ENCODE peak calls at places on chromosomes 7 and 10, in four cellular contexts. One of them, this sample, is unnamed.

GRCh38 chr10:48461623-48462481 is 143.0 kb downstream of the ARHGAP22 start:
- DNase-seq in psoas muscle: no peak
- DNase-seq in fibroblast of villous mesenchyme: no peak
- DNase-seq in breast epithelium: peak
- DNase-seq in this sample: peak

GRCh38 chr10:73079779-73080178 is 16.9 kb downstream of the P4HA1 start:
- DNase-seq in psoas muscle: no peak
- DNase-seq in fibroblast of villous mesenchyme: no peak
- DNase-seq in breast epithelium: no peak
- DNase-seq in this sample: no peak

GRCh38 chr10:12337407-12337806 is 11.9 kb upstream of the CAMK1D start:
- DNase-seq in psoas muscle: no peak
- DNase-seq in fibroblast of villous mesenchyme: no peak
- DNase-seq in breast epithelium: no peak
- DNase-seq in this sample: no peak

GRCh38 chr7:139886899-139887298 is 57.8 kb downstream of the TBXAS1 start:
- DNase-seq in psoas muscle: no peak
- DNase-seq in fibroblast of villous mesenchyme: no peak
- DNase-seq in breast epithelium: no peak
- DNase-seq in this sample: no peak

GRCh38 chr10:44383749-44384600 is 922 bp downstream of the CXCL12 start:
- DNase-seq in psoas muscle: peak
- DNase-seq in fibroblast of villous mesenchyme: peak
- DNase-seq in breast epithelium: no peak
- DNase-seq in this sample: no peak

GRCh38 chr7:55400191-55400590 is 35.1 kb downstream of the LANCL2 start:
- DNase-seq in psoas muscle: no peak
- DNase-seq in fibroblast of villous mesenchyme: peak
- DNase-seq in breast epithelium: no peak
- DNase-seq in this sample: no peak

GRCh38 chr10:4240641-4241197 is 455.7 kb upstream of the KLF6 start:
- DNase-seq in psoas muscle: no peak
- DNase-seq in fibroblast of villous mesenchyme: peak
- DNase-seq in breast epithelium: no peak
- DNase-seq in this sample: no peak

GRCh38 chr7:77467453-77467852 is 51.3 kb upstream of the GSAP start:
- DNase-seq in psoas muscle: peak
- DNase-seq in fibroblast of villous mesenchyme: peak
- DNase-seq in breast epithelium: no peak
- DNase-seq in this sample: no peak

GRCh38 chr7:91692800-91693199 is 187.7 kb downstream of the MTERF1 start:
- DNase-seq in psoas muscle: no peak
- DNase-seq in fibroblast of villous mesenchyme: peak
- DNase-seq in breast epithelium: no peak
- DNase-seq in this sample: no peak

GRCh38 chr10:128536259-128536658 is 410.0 kb upstream of the MKI67 start:
- DNase-seq in psoas muscle: no peak
- DNase-seq in fibroblast of villous mesenchyme: no peak
- DNase-seq in breast epithelium: no peak
- DNase-seq in this sample: no peak

GRCh38 chr10:101560293-101561067 is 27.6 kb downstream of the POLL start:
- DNase-seq in psoas muscle: no peak
- DNase-seq in fibroblast of villous mesenchyme: no peak
- DNase-seq in breast epithelium: no peak
- DNase-seq in this sample: no peak

GRCh38 chr7:37362802-37363201 is 85.9 kb downstream of the ELMO1 start:
- DNase-seq in psoas muscle: no peak
- DNase-seq in fibroblast of villous mesenchyme: no peak
- DNase-seq in breast epithelium: no peak
- DNase-seq in this sample: no peak

GRCh38 chr7:66267249-66267648 is 62.1 kb downstream of the TPST1 start:
- DNase-seq in psoas muscle: no peak
- DNase-seq in fibroblast of villous mesenchyme: peak
- DNase-seq in breast epithelium: peak
- DNase-seq in this sample: no peak

GRCh38 chr10:114519756-114520288 is 115.5 kb upstream of the AFAP1L2 start:
- DNase-seq in psoas muscle: no peak
- DNase-seq in fibroblast of villous mesenchyme: no peak
- DNase-seq in breast epithelium: no peak
- DNase-seq in this sample: no peak

GRCh38 chr7:19009241-19009935 is 108.0 kb downstream of the TWIST1 start:
- DNase-seq in psoas muscle: no peak
- DNase-seq in fibroblast of villous mesenchyme: no peak
- DNase-seq in breast epithelium: no peak
- DNase-seq in this sample: no peak

GRCh38 chr7:87935373-87935706 is 1.3 kb downstream of the ADAM22 start:
- DNase-seq in psoas muscle: no peak
- DNase-seq in fibroblast of villous mesenchyme: no peak
- DNase-seq in breast epithelium: no peak
- DNase-seq in this sample: no peak

GRCh38 chr7:47183896-47184629 is 397.8 kb downstream of the TNS3 start:
- DNase-seq in psoas muscle: no peak
- DNase-seq in fibroblast of villous mesenchyme: no peak
- DNase-seq in breast epithelium: no peak
- DNase-seq in this sample: no peak

GRCh38 chr7:52842192-52842900 is 193.1 kb upstream of the POM121L12 start:
- DNase-seq in psoas muscle: no peak
- DNase-seq in fibroblast of villous mesenchyme: no peak
- DNase-seq in breast epithelium: no peak
- DNase-seq in this sample: no peak

GRCh38 chr10:93849605-93850004 is 44.2 kb upstream of the SLC35G1 start:
- DNase-seq in psoas muscle: no peak
- DNase-seq in fibroblast of villous mesenchyme: no peak
- DNase-seq in breast epithelium: no peak
- DNase-seq in this sample: no peak

GRCh38 chr10:101941871-101942270 is 98.3 kb upstream of the KCNIP2 start:
- DNase-seq in psoas muscle: no peak
- DNase-seq in fibroblast of villous mesenchyme: peak
- DNase-seq in breast epithelium: no peak
- DNase-seq in this sample: no peak

GRCh38 chr7:131226116-131226562 is 101.5 kb upstream of the MKLN1 start:
- DNase-seq in psoas muscle: no peak
- DNase-seq in fibroblast of villous mesenchyme: peak
- DNase-seq in breast epithelium: no peak
- DNase-seq in this sample: no peak

GRCh38 chr10:31322647-31323046 is 3.6 kb downstream of the ZEB1 start:
- DNase-seq in psoas muscle: no peak
- DNase-seq in fibroblast of villous mesenchyme: no peak
- DNase-seq in breast epithelium: no peak
- DNase-seq in this sample: no peak

GRCh38 chr10:122237326-122237725 is 33.8 kb upstream of the BTBD16 start:
- DNase-seq in psoas muscle: no peak
- DNase-seq in fibroblast of villous mesenchyme: no peak
- DNase-seq in breast epithelium: no peak
- DNase-seq in this sample: no peak

GRCh38 chr7:22477876-22478450 is 22.0 kb downstream of the STEAP1B start:
- DNase-seq in psoas muscle: no peak
- DNase-seq in fibroblast of villous mesenchyme: no peak
- DNase-seq in breast epithelium: no peak
- DNase-seq in this sample: no peak

GRCh38 chr7:100908512-100908911 is 12.8 kb upstream of the ACHE start:
- DNase-seq in psoas muscle: no peak
- DNase-seq in fibroblast of villous mesenchyme: no peak
- DNase-seq in breast epithelium: no peak
- DNase-seq in this sample: no peak

GRCh38 chr10:16712883-16713282 is 104.3 kb downstream of the RSU1 start:
- DNase-seq in psoas muscle: no peak
- DNase-seq in fibroblast of villous mesenchyme: no peak
- DNase-seq in breast epithelium: no peak
- DNase-seq in this sample: no peak

GRCh38 chr10:103281753-103282152 is 4.8 kb downstream of the INA start:
- DNase-seq in psoas muscle: no peak
- DNase-seq in fibroblast of villous mesenchyme: peak
- DNase-seq in breast epithelium: no peak
- DNase-seq in this sample: no peak

GRCh38 chr7:18698258-18698734 is 202.7 kb downstream of the HDAC9 start:
- DNase-seq in psoas muscle: no peak
- DNase-seq in fibroblast of villous mesenchyme: no peak
- DNase-seq in breast epithelium: no peak
- DNase-seq in this sample: no peak

GRCh38 chr10:30437039-30437781 is 3.2 kb downstream of the MAP3K8 start:
- DNase-seq in psoas muscle: no peak
- DNase-seq in fibroblast of villous mesenchyme: peak
- DNase-seq in breast epithelium: no peak
- DNase-seq in this sample: no peak

GRCh38 chr10:132916956-132917666 is 25.3 kb downstream of the CFAP46 start:
- DNase-seq in psoas muscle: no peak
- DNase-seq in fibroblast of villous mesenchyme: no peak
- DNase-seq in breast epithelium: no peak
- DNase-seq in this sample: no peak

GRCh38 chr10:31782701-31783100 is 145.9 kb downstream of the ARHGAP12 start:
- DNase-seq in psoas muscle: no peak
- DNase-seq in fibroblast of villous mesenchyme: no peak
- DNase-seq in breast epithelium: no peak
- DNase-seq in this sample: no peak

GRCh38 chr7:142329062-142329788 is 71.4 kb upstream of the PRSS58 start:
- DNase-seq in psoas muscle: no peak
- DNase-seq in fibroblast of villous mesenchyme: no peak
- DNase-seq in breast epithelium: no peak
- DNase-seq in this sample: no peak

GRCh38 chr7:48876087-48876486 is 48.3 kb upstream of the CDC14C start:
- DNase-seq in psoas muscle: no peak
- DNase-seq in fibroblast of villous mesenchyme: no peak
- DNase-seq in breast epithelium: no peak
- DNase-seq in this sample: no peak

GRCh38 chr7:48872548-48872947 is 51.8 kb upstream of the CDC14C start:
- DNase-seq in psoas muscle: no peak
- DNase-seq in fibroblast of villous mesenchyme: no peak
- DNase-seq in breast epithelium: no peak
- DNase-seq in this sample: no peak

GRCh38 chr7:48875300-48875916 is 48.9 kb upstream of the CDC14C start:
- DNase-seq in psoas muscle: peak
- DNase-seq in fibroblast of villous mesenchyme: peak
- DNase-seq in breast epithelium: peak
- DNase-seq in this sample: no peak
- TF ChIP-seq CTCF in psoas muscle: no peak
- TF ChIP-seq CTCF in fibroblast of villous mesenchyme: peak
- TF ChIP-seq CTCF in breast epithelium: no peak
- TF ChIP-seq CTCF in this sample: no peak

GRCh38 chr10:89224697-89225443 is 17.8 kb upstream of the CH25H start:
- DNase-seq in psoas muscle: no peak
- DNase-seq in fibroblast of villous mesenchyme: peak
- DNase-seq in breast epithelium: no peak
- DNase-seq in this sample: no peak
- TF ChIP-seq CTCF in psoas muscle: peak
- TF ChIP-seq CTCF in fibroblast of villous mesenchyme: peak
- TF ChIP-seq CTCF in breast epithelium: peak
- TF ChIP-seq CTCF in this sample: no peak

GRCh38 chr10:79067241-79068202 is 1.2 kb upstream of the ZMIZ1 start:
- DNase-seq in psoas muscle: peak
- DNase-seq in fibroblast of villous mesenchyme: peak
- DNase-seq in breast epithelium: peak
- DNase-seq in this sample: peak
- TF ChIP-seq CTCF in psoas muscle: no peak
- TF ChIP-seq CTCF in fibroblast of villous mesenchyme: peak
- TF ChIP-seq CTCF in breast epithelium: no peak
- TF ChIP-seq CTCF in this sample: no peak

GRCh38 chr7:111312966-111313365 is 222.0 kb downstream of the LRRN3 start:
- DNase-seq in psoas muscle: no peak
- DNase-seq in fibroblast of villous mesenchyme: peak
- DNase-seq in breast epithelium: no peak
- DNase-seq in this sample: no peak
- TF ChIP-seq CTCF in psoas muscle: no peak
- TF ChIP-seq CTCF in fibroblast of villous mesenchyme: no peak
- TF ChIP-seq CTCF in breast epithelium: no peak
- TF ChIP-seq CTCF in this sample: no peak

GRCh38 chr10:62040896-62041295 is 139.4 kb downstream of the ARID5B start:
- DNase-seq in psoas muscle: no peak
- DNase-seq in fibroblast of villous mesenchyme: no peak
- DNase-seq in breast epithelium: no peak
- DNase-seq in this sample: no peak

GRCh38 chr10:62037890-62038608 is 136.6 kb downstream of the ARID5B start:
- DNase-seq in psoas muscle: no peak
- DNase-seq in fibroblast of villous mesenchyme: peak
- DNase-seq in breast epithelium: no peak
- DNase-seq in this sample: no peak

GRCh38 chr10:62036186-62037081 is 134.9 kb downstream of the ARID5B start:
- DNase-seq in psoas muscle: no peak
- DNase-seq in fibroblast of villous mesenchyme: no peak
- DNase-seq in breast epithelium: no peak
- DNase-seq in this sample: no peak

GRCh38 chr10:62038609-62039190 is 137.2 kb downstream of the ARID5B start:
- DNase-seq in psoas muscle: peak
- DNase-seq in fibroblast of villous mesenchyme: peak
- DNase-seq in breast epithelium: peak
- DNase-seq in this sample: no peak

GRCh38 chr10:62037166-62037831 is 135.8 kb downstream of the ARID5B start:
- DNase-seq in psoas muscle: no peak
- DNase-seq in fibroblast of villous mesenchyme: peak
- DNase-seq in breast epithelium: peak
- DNase-seq in this sample: no peak
- TF ChIP-seq CTCF in psoas muscle: no peak
- TF ChIP-seq CTCF in fibroblast of villous mesenchyme: no peak
- TF ChIP-seq CTCF in breast epithelium: no peak
- TF ChIP-seq CTCF in this sample: no peak

GRCh38 chr10:78844956-78845355 is 223.8 kb upstream of the ZMIZ1 start:
- DNase-seq in psoas muscle: no peak
- DNase-seq in fibroblast of villous mesenchyme: no peak
- DNase-seq in breast epithelium: no peak
- DNase-seq in this sample: no peak
- TF ChIP-seq CTCF in psoas muscle: no peak
- TF ChIP-seq CTCF in fibroblast of villous mesenchyme: peak
- TF ChIP-seq CTCF in breast epithelium: no peak
- TF ChIP-seq CTCF in this sample: no peak

This sample was measured in activated B cell treated with CpG ODN at 0.5 μM for 24 hours.